ENCODE peak calls at places on chromosomes 6 and 20, in seven cellular contexts. H is Panc1; Y is non-pigmented ciliary epithelial cell; R is HT1080; G is cardiac fibroblast; V is stimulated activated naive CD4-positive, alpha-beta T cell; N is colonic mucosa. D is an unnamed sample.

GRCh38 chr20:15561707-15562106 is 1011.5 kb downstream of the KIF16B start:
- DNase-seq in H (no peak), Y (no peak), R (no peak), G (no peak), V (no peak), N (no peak), D (no peak)

GRCh38 chr6:56930846-56931245 is 24.1 kb upstream of the BEND6 start:
- DNase-seq in H (no peak), Y (no peak), R (no peak), G (no peak), V (no peak), N (no peak), D (no peak)

GRCh38 chr6:97361286-97361685 is 78.3 kb upstream of the MMS22L start:
- DNase-seq in H (no peak), Y (no peak), R (no peak), G (peak; percentile 37), V (no peak), N (no peak), D (no peak)

GRCh38 chr6:131916847-131917246 is 34.3 kb downstream of the CCN2 start:
- DNase-seq in H (no peak), Y (no peak), R (no peak), G (no peak), V (no peak), N (no peak), D (no peak)

GRCh38 chr6:4466260-4466659 is 309.9 kb upstream of the CDYL start:
- DNase-seq in H (no peak), Y (no peak), R (peak; percentile 52), G (no peak), V (no peak), N (no peak), D (no peak)

GRCh38 chr6:6494677-6495076 is 93.8 kb upstream of the LY86 start:
- DNase-seq in H (peak; percentile 8), Y (no peak), R (peak; percentile 22), G (no peak), V (no peak), N (peak; percentile 41), D (peak; percentile 87)

GRCh38 chr6:12570461-12571030 is 146.0 kb upstream of the PHACTR1 start:
- DNase-seq in H (no peak), Y (no peak), R (no peak), G (peak; percentile 42), V (no peak), N (no peak), D (no peak)

GRCh38 chr6:9566096-9566495 is 848.8 kb downstream of the TFAP2A start:
- DNase-seq in H (no peak), Y (no peak), R (no peak), G (no peak), V (no peak), N (no peak), D (no peak)

GRCh38 chr20:16128538-16129106 is 444.6 kb downstream of the KIF16B start:
- DNase-seq in H (no peak), Y (no peak), R (peak; percentile 34), G (no peak), V (no peak), N (no peak), D (no peak)

D was measured in mesendoderm.